ENCODE peak calls at places on chromosomes 13 and 19, in ten cellular contexts. S is substantia nigra; B is CD4-positive, alpha-beta T cell; R is dorsolateral prefrontal cortex; G is HepG2; H is right cardiac atrium; K is neural progenitor cell; O is effector memory CD4-positive, alpha-beta T cell; Y is tibial artery; A is CD8-positive, alpha-beta memory T cell. J is an unnamed sample.

GRCh38 chr13:97810152-97810551 is 143.3 kb upstream of the IPO5 start:
- DNase-seq in S (no peak), B (no peak), R (no peak), G (peak; percentile 13), H (no peak), K (peak; percentile 15), O (no peak), Y (no peak), A (no peak), J (no peak)

GRCh38 chr13:39818953-39819352 is 163.5 kb downstream of the COG6 start:
- DNase-seq in S (no peak), B (no peak), R (no peak), G (no peak), H (peak; percentile 58), K (no peak), O (no peak), Y (no peak), A (no peak), J (no peak)

GRCh38 chr19:36152061-36152885 is at the start of gene COX7A1:
- DNase-seq in S (no peak), B (no peak), R (no peak), G (no peak), H (peak; percentile 92), K (no peak), O (no peak), Y (peak; percentile 85), A (no peak), J (no peak)

GRCh38 chr13:94433055-94433947 is 46.2 kb downstream of the DCT start:
- DNase-seq in S (no peak), B (no peak), R (no peak), G (peak; percentile 45), H (peak; percentile 70), K (peak; percentile 31), O (no peak), Y (no peak), A (no peak), J (peak; percentile 28)

GRCh38 chr13:98490866-98491265 is 86.0 kb downstream of the STK24 start:
- DNase-seq in S (no peak), B (no peak), R (no peak), G (no peak), H (no peak), K (no peak), O (no peak), Y (no peak), A (no peak), J (no peak)

GRCh38 chr13:92074658-92075057 is 676.2 kb downstream of the GPC5 start:
- DNase-seq in S (peak; percentile 22), B (no peak), R (no peak), G (peak; percentile 28), H (no peak), K (peak; percentile 68), O (no peak), Y (no peak), A (no peak), J (no peak)

GRCh38 chr19:21838646-21839045 is 2.7 kb upstream of the ZNF43 start:
- DNase-seq in S (no peak), B (no peak), R (no peak), G (no peak), H (no peak), K (no peak), O (no peak), Y (no peak), A (no peak), J (no peak)

GRCh38 chr19:34269968-34270621 is 15.7 kb downstream of the GARRE1 start:
- DNase-seq in S (no peak), B (peak; percentile 71), R (no peak), G (peak; percentile 46), H (peak; percentile 86), K (no peak), O (peak; percentile 71), Y (peak; percentile 61), A (peak; percentile 90), J (no peak)

GRCh38 chr13:39225860-39226259 is 187.6 kb downstream of the NHLRC3 start:
- DNase-seq in S (no peak), B (no peak), R (no peak), G (no peak), H (no peak), K (no peak), O (no peak), Y (no peak), A (no peak), J (no peak)

GRCh38 chr13:51261610-51262249 is 39.5 kb downstream of the FAM124A start:
- DNase-seq in S (no peak), B (no peak), R (no peak), G (no peak), H (no peak), K (no peak), O (no peak), Y (no peak), A (no peak), J (no peak)

GRCh38 chr13:49791753-49792549 is 531 bp downstream of the KPNA3 start:
- DNase-seq in S (peak; percentile 40), B (peak; percentile 31), R (no peak), G (no peak), H (peak; percentile 72), K (peak; percentile 66), O (peak; percentile 10), Y (peak; percentile 31), A (peak; percentile 61), J (no peak)

GRCh38 chr19:2926341-2927031 is 18.3 kb downstream of the ZNF77 start:
- DNase-seq in S (no peak), B (no peak), R (no peak), G (no peak), H (no peak), K (no peak), O (no peak), Y (no peak), A (no peak), J (no peak)

GRCh38 chr19:47427241-47428176 is 8.2 kb upstream of the MEIS3 start:
- DNase-seq in S (peak; percentile 20), B (peak; percentile 62), R (peak; percentile 53), G (peak; percentile 33), H (peak; percentile 74), K (peak; percentile 87), O (peak; percentile 38), Y (no peak), A (peak; percentile 61), J (peak; percentile 16)

GRCh38 chr19:45419895-45420294 is 3.8 kb downstream of the ERCC1 start:
- DNase-seq in S (no peak), B (no peak), R (no peak), G (no peak), H (no peak), K (no peak), O (no peak), Y (no peak), A (no peak), J (no peak)

DNA sequence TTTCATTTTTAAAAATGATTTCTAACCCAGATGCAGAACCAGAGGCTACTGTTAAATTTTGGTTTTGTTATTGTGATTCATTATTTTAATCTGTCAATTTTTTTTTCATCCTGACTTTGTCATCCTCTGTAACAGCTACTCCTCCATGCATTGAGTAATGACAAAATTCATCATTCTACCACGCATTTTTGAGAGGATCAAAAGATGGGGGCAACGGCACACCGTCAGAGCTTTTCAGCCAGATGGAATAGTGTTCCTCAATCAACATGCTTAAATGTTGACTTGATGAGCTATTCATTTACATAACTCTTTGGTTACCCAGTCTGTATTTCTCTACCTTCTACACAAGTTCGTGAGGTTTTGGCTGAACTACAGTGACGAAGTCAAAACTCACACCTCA is 486.3 kb downstream of the EFNB2 start:
- DNase-seq in S (no peak), B (no peak), R (no peak), G (no peak), H (no peak), K (no peak), O (no peak), Y (no peak), A (no peak), J (no peak)
- H3K27ac ChIP-seq in S (no peak overlapping the region), B (no peak overlapping the region), R (no peak overlapping the region), G (no peak overlapping the region), H (no peak overlapping the region), K (no peak overlapping the region), O (no peak overlapping the region), Y (no peak overlapping the region), A (no peak overlapping the region), J (peak overlapping the region; percentile 48)

GRCh38 chr13:24267801-24268200 is 41.6 kb upstream of the C1QTNF9 start:
- DNase-seq in S (no peak), B (no peak), R (no peak), G (no peak), H (no peak), K (no peak), O (no peak), Y (no peak), A (no peak), J (no peak)
- H3K27ac ChIP-seq in S (no peak overlapping the region), B (peak overlapping the region; percentile 99), R (peak overlapping the region; percentile 51), G (no peak overlapping the region), H (no peak overlapping the region), K (no peak overlapping the region), O (peak overlapping the region; percentile 80), Y (peak overlapping the region; percentile 36), A (no peak overlapping the region), J (peak overlapping the region; percentile 74)

GRCh38 chr13:31009166-31009565 is 76.7 kb downstream of the TEX26 start:
- DNase-seq in S (no peak), B (no peak), R (no peak), G (no peak), H (no peak), K (no peak), O (no peak), Y (no peak), A (no peak), J (no peak)

GRCh38 chr13:31001647-31002046 is 69.2 kb downstream of the TEX26 start:
- DNase-seq in S (no peak), B (no peak), R (no peak), G (peak; percentile 33), H (no peak), K (no peak), O (no peak), Y (no peak), A (no peak), J (no peak)

GRCh38 chr13:31008400-31009115 is 76.1 kb downstream of the TEX26 start:
- DNase-seq in S (no peak), B (no peak), R (no peak), G (no peak), H (no peak), K (no peak), O (no peak), Y (no peak), A (no peak), J (no peak)

GRCh38 chr13:31007392-31007791 is 74.9 kb downstream of the TEX26 start:
- DNase-seq in S (no peak), B (no peak), R (no peak), G (no peak), H (no peak), K (no peak), O (no peak), Y (no peak), A (no peak), J (no peak)

DNA sequence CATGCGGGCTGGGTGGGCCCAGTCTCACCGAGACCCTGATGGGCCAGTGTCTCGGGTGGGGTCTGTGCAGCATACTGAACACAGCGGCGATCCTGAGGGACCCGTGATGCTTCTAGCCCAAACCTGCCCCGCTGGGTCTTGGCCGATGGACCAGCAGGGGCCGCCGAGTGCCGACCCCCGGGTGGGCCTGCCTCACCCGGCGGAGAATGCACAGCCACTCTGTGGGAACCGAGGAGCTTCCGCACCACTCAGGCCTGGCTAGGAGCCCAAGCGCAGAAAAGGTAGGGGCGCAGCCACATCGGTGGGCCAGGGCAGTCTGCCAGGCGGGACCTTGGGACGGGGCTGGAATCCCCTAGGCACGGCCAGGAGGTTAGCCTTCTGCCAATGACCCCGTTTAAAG is 72.6 kb downstream of the TEX26 start:
- DNase-seq in S (no peak), B (no peak), R (no peak), G (no peak), H (no peak), K (no peak), O (no peak), Y (no peak), A (no peak), J (no peak)
- H3K27ac ChIP-seq in S (no peak overlapping the region), B (no peak overlapping the region), R (no peak overlapping the region), G (no peak overlapping the region), H (no peak overlapping the region), K (no peak overlapping the region), O (no peak overlapping the region), Y (no peak overlapping the region), A (no peak overlapping the region), J (no peak overlapping the region)

GRCh38 chr13:100958859-100959258 is 284.3 kb upstream of the TMTC4 start:
- DNase-seq in S (no peak), B (no peak), R (no peak), G (no peak), H (no peak), K (no peak), O (no peak), Y (no peak), A (no peak), J (no peak)
- H3K27ac ChIP-seq in S (no peak overlapping the region), B (no peak overlapping the region), R (no peak overlapping the region), G (no peak overlapping the region), H (no peak overlapping the region), K (no peak overlapping the region), O (no peak overlapping the region), Y (no peak overlapping the region), A (no peak overlapping the region), J (no peak overlapping the region)